ENCODE peak calls at places on chromosomes 13 and 19, in four cellular contexts. U, O, N and K are unnamed samples. For H3K27me3, the result is how much of the 10 kb centered on the place peaks cover.

GRCh38 chr19:33374406-33374703 is 846 bp downstream of the CEBPG start:
- DNase-seq in U (no peak), O (peak), N (no peak), K (no peak)

GRCh38 chr19:49363265-49364082 is at the start of gene DKKL1:
- DNase-seq in U (peak), O (peak), N (peak), K (peak)

GRCh38 chr13:27854606-27855005 is 62.3 kb downstream of the GSX1 start:
- DNase-seq in U (no peak), O (no peak), N (no peak), K (no peak)

GRCh38 chr13:112917731-112918130 is 51.3 kb upstream of the MCF2L start:
- DNase-seq in U (no peak), O (no peak), N (no peak), K (no peak)

GRCh38 chr19:33622505-33622808 is 704 bp downstream of the CHST8 start:
- DNase-seq in U (no peak), O (no peak), N (no peak), K (no peak)

GRCh38 chr19:15283141-15283885 is 49.0 kb downstream of the BRD4 start:
- DNase-seq in U (no peak), O (no peak), N (no peak), K (peak)

GRCh38 chr19:4098493-4098892 is 25.4 kb downstream of the MAP2K2 start:
- DNase-seq in U (no peak), O (peak), N (no peak), K (peak)

GRCh38 chr19:5627395-5627904 is 4.6 kb downstream of the SAFB start:
- DNase-seq in U (no peak), O (peak), N (peak), K (peak)

GRCh38 chr13:98416408-98416807 is 160.5 kb downstream of the STK24 start:
- DNase-seq in U (no peak), O (no peak), N (no peak), K (no peak)

GRCh38 chr19:10230155-10230903 is 802 bp downstream of the S1PR2 start:
- DNase-seq in U (peak), O (no peak), N (peak), K (no peak)

GRCh38 chr19:19053508-19054314 is 10.1 kb upstream of the SLC25A42 start:
- DNase-seq in U (peak), O (peak), N (no peak), K (peak)

GRCh38 chr13:20526664-20527063 is 1.0 kb upstream of the CRYL1 start:
- DNase-seq in U (no peak), O (no peak), N (no peak), K (no peak)

GRCh38 chr19:8429044-8429443 is 15.7 kb upstream of the HNRNPM start:
- DNase-seq in U (no peak), O (no peak), N (no peak), K (no peak)

GRCh38 chr13:85497652-85498051 is 301.6 kb downstream of the SLITRK6 start:
- DNase-seq in U (no peak), O (no peak), N (no peak), K (no peak)

GRCh38 chr19:28929026-28929425 is 283.9 kb downstream of the UQCRFS1 start:
- DNase-seq in U (no peak), O (no peak), N (no peak), K (no peak)

GRCh38 chr13:110318920-110319319 is 11.8 kb downstream of the COL4A2 start:
- DNase-seq in U (no peak), O (no peak), N (no peak), K (no peak)

GRCh38 chr13:68745517-68745916 is 1362.1 kb upstream of the ATXN8OS start:
- DNase-seq in U (no peak), O (no peak), N (no peak), K (no peak)

GRCh38 chr13:23670793-23671192 is 100.6 kb downstream of the TNFRSF19 start:
- DNase-seq in U (no peak), O (no peak), N (no peak), K (no peak)

GRCh38 chr19:35154535-35155406 is at the start of gene FXYD5:
- DNase-seq in U (no peak), O (peak), N (no peak), K (no peak)

GRCh38 chr13:33348366-33348765 is 62.8 kb upstream of the STARD13 start:
- DNase-seq in U (no peak), O (no peak), N (no peak), K (no peak)

GRCh38 chr19:55451522-55452380 is 8.7 kb upstream of the SHISA7 start:
- DNase-seq in U (no peak), O (peak), N (no peak), K (peak)

GRCh38 chr13:30113531-30113930 is 193.8 kb downstream of the KATNAL1 start:
- DNase-seq in U (no peak), O (no peak), N (no peak), K (no peak)

GRCh38 chr19:38650911-38651584 is 3.6 kb downstream of the ACTN4 start:
- DNase-seq in U (no peak), O (no peak), N (peak), K (no peak)

GRCh38 chr13:59635591-59635990 is 528.1 kb downstream of the DIAPH3 start:
- DNase-seq in U (no peak), O (no peak), N (no peak), K (no peak)

GRCh38 chr19:22708983-22709382 is 74.9 kb downstream of the ZNF492 start:
- DNase-seq in U (no peak), O (peak), N (no peak), K (no peak)

GRCh38 chr19:47013041-47013517 is 6.6 kb upstream of the NPAS1 start:
- DNase-seq in U (peak), O (peak), N (peak), K (peak)

GRCh38 chr19:49793561-49793840 is 19.6 kb downstream of the FUZ start:
- DNase-seq in U (no peak), O (no peak), N (no peak), K (no peak)

GRCh38 chr19:14325863-14326262 is 55.4 kb upstream of the ADGRE5 start:
- DNase-seq in U (no peak), O (no peak), N (no peak), K (no peak)

GRCh38 chr19:34225659-34226015 is 28.7 kb upstream of the GARRE1 start:
- DNase-seq in U (no peak), O (no peak), N (no peak), K (no peak)

GRCh38 chr13:82847595-82847994 is 1034.7 kb downstream of the SLITRK1 start:
- DNase-seq in U (no peak), O (no peak), N (no peak), K (no peak)

GRCh38 chr13:104984296-104984818 is 1551.1 kb downstream of the EFNB2 start:
- DNase-seq in U (no peak), O (no peak), N (peak), K (no peak)

GRCh38 chr13:26579580-26579979 is 22.1 kb downstream of the WASF3 start:
- DNase-seq in U (no peak), O (no peak), N (no peak), K (no peak)

GRCh38 chr13:41547253-41548000 is 90.1 kb downstream of the RGCC start:
- DNase-seq in U (peak), O (peak), N (peak), K (peak)

GRCh38 chr19:34806976-34807860 is 34.2 kb upstream of the ZNF599 start:
- DNase-seq in U (no peak), O (no peak), N (no peak), K (no peak)

GRCh38 chr19:40802300-40803169 is 3.5 kb downstream of the EGLN2 start:
- DNase-seq in U (peak), O (peak), N (no peak), K (no peak)

GRCh38 chr19:16895467-16896097 is 6.8 kb downstream of the F2RL3 start:
- DNase-seq in U (peak), O (peak), N (no peak), K (no peak)
- H3K27ac ChIP-seq in U (peak), O (no peak), N (no peak), K (no peak)

DNA sequence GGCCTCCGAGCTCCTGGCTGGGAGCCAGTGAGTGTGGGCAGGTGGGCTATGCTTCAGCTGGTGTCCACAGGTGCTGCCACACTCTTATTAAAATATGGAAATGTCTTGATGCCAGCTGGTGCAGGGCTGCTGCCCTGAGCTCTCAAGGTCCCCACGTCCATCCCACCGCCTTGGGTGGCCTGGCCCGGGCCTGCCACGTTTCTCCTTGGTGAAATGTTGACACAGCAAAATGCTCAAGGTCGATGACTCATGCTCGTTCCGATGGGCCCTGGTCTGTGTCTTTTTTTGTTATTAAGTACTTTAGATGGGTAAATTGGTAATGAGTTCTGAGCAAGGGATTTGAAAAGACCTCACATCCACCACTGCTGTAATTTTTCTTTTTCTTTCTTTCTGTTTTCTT is 524.7 kb downstream of the MYO16 start:
- DNase-seq in U (peak), O (no peak), N (no peak), K (no peak)
- H3K27me3 ChIP-seq in U (under half), O (under half), N (under half), K (under half)

DNA sequence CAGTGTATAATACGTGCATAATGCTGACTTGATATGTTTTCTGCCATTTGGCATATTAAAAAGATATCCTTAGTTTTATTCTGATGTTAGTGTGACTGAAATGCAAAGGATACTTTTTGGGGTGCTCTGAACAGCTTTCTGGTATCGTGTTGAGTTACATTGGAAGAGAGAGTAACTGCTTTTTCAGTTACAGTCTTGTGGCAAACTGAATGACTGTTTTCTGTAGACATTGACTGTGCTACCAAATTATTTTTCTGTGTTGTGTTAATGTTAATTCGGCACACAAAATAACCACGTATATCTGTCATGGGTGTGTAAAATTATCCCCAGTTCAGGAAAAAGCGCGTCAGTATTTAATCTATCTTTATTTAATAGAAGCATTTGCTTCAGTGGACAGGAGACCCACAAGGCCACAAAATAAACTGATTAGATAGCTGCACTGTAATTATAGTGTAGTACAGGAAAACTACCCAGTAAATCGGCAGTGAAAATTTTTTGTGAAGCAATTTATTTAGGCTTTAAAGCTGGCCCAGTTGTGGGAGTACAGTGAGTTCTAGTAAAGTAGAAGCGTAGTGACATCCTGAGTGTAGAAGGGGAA is 2.5 kb downstream of the URI1 start:
- DNase-seq in U (no peak), O (no peak), N (no peak), K (no peak)
- H3K4me3 ChIP-seq in U (no peak), O (no peak), N (no peak), K (no peak)

GRCh38 chr13:21929400-21929799 is 258.5 kb downstream of the FGF9 start:
- DNase-seq in U (no peak), O (no peak), N (no peak), K (no peak)

GRCh38 chr13:21925720-21926119 is 254.8 kb downstream of the FGF9 start:
- DNase-seq in U (no peak), O (no peak), N (no peak), K (no peak)

DNA sequence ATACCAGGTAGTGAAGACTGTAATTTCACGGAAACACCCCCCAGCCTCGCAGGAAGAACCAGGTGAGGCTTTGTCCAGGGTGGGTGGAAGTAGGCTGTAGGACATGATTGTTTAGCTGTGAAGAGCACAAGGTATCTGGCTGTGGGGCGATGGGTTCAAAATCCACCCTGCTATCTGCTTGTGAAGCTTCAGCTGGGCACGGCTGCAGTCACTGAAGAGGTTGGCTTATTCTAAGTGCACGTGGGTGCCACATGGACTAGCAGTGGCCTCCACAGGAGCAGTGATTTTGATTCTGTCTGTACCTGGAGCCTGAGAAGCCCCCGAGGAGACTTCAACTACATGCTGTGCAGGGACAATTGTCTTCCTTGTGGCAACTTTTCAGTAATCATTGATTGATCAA is 254.1 kb downstream of the FGF9 start:
- DNase-seq in U (no peak), O (no peak), N (no peak), K (no peak)
- H3K27ac ChIP-seq in U (no peak), O (no peak), N (no peak), K (no peak)